ENCODE peak calls at places on chromosomes 16 and 17, in five cellular contexts. W is CD4-positive, alpha-beta T cell; U is HepG2; X is heart left ventricle; R is stomach. I is an unnamed sample.

GRCh38 chr17:67392111-67392510 is 15.0 kb downstream of the PITPNC1 start:
- DNase-seq in R (no peak), W (no peak), X (no peak), U (no peak), I (no peak)

GRCh38 chr17:49038138-49038537 is 41.0 kb downstream of the IGF2BP1 start:
- DNase-seq in W (no peak), X (no peak), R (no peak), U (no peak), I (no peak)

GRCh38 chr16:58346831-58347371 is 45.4 kb upstream of the GINS3 start:
- DNase-seq in W (no peak), U (no peak), X (no peak), R (no peak), I (no peak)

GRCh38 chr16:76278976-76279375 is 1.8 kb downstream of the CNTNAP4 start:
- DNase-seq in R (no peak), W (no peak), X (no peak), U (peak), I (peak)

GRCh38 chr16:68645494-68646388 is 631 bp downstream of the CDH3 start:
- DNase-seq in R (no peak), W (no peak), X (no peak), U (no peak), I (no peak)

GRCh38 chr17:29143894-29144293 is 36.3 kb downstream of the MYO18A start:
- DNase-seq in W (no peak), R (no peak), X (no peak), U (peak), I (peak)

GRCh38 chr16:84887207-84887606 is 67.4 kb downstream of the CRISPLD2 start:
- DNase-seq in W (no peak), R (no peak), X (no peak), U (no peak), I (no peak)

GRCh38 chr16:86519649-86520316 is 9.5 kb downstream of the FOXF1 start:
- DNase-seq in R (peak), W (peak), U (peak), X (peak), I (peak)

GRCh38 chr16:84821179-84821578 is 1.4 kb downstream of the CRISPLD2 start:
- DNase-seq in W (no peak), X (no peak), U (no peak), R (no peak), I (no peak)

GRCh38 chr17:37489197-37490001 is at the start of gene DUSP14:
- DNase-seq in U (peak), X (peak), W (peak), R (peak), I (peak)

GRCh38 chr17:41048441-41048840 is 1.3 kb upstream of the KRTAP2-1 start:
- DNase-seq in R (no peak), W (no peak), X (no peak), U (peak), I (peak)

GRCh38 chr17:38702900-38703741 is 2.0 kb upstream of the MLLT6 start:
- DNase-seq in U (no peak), X (no peak), R (peak), W (no peak), I (peak)

GRCh38 chr17:30225112-30225511 is 10.4 kb downstream of the SLC6A4 start:
- DNase-seq in W (no peak), X (no peak), U (peak), R (no peak), I (no peak)

GRCh38 chr16:65617421-65617820 is 495.6 kb upstream of the CDH11 start:
- DNase-seq in R (no peak), W (no peak), X (no peak), U (no peak), I (no peak)

GRCh38 chr17:16415031-16415924 is at the start of gene TRPV2:
- DNase-seq in R (peak), W (peak), U (peak), X (peak), I (peak)

GRCh38 chr17:31726980-31727427 is 132.0 kb downstream of the COPRS start:
- DNase-seq in R (no peak), W (no peak), U (no peak), X (no peak), I (no peak)

GRCh38 chr17:72603346-72604242 is 482.8 kb downstream of the SOX9 start:
- DNase-seq in X (no peak), U (no peak), R (no peak), W (no peak), I (no peak)

GRCh38 chr17:740240-741055 is 8.1 kb downstream of the TLCD3A start:
- DNase-seq in R (no peak), X (no peak), W (no peak), U (no peak), I (peak)

GRCh38 chr16:86806838-86807351 is 228.5 kb downstream of the FOXL1 start:
- DNase-seq in W (no peak), X (no peak), R (no peak), U (no peak), I (no peak)

GRCh38 chr17:19019041-19019941 is 14.7 kb upstream of the FAM83G start:
- DNase-seq in X (peak), W (peak), R (no peak), U (no peak), I (no peak)

GRCh38 chr17:3885970-3886369 is 6.9 kb downstream of the CAMKK1 start:
- DNase-seq in X (no peak), W (no peak), R (no peak), U (no peak), I (no peak)

GRCh38 chr16:87836844-87837581 is 32.3 kb downstream of the SLC7A5 start:
- DNase-seq in X (peak), R (no peak), U (no peak), W (no peak), I (no peak)

GRCh38 chr17:11797803-11798202 is 199.5 kb downstream of the ZNF18 start:
- DNase-seq in W (no peak), X (no peak), U (no peak), R (no peak), I (no peak)

GRCh38 chr17:68489919-68490318 is 22.3 kb upstream of the PRKAR1A start:
- DNase-seq in W (no peak), R (no peak), U (no peak), X (no peak), I (no peak)

GRCh38 chr17:68807998-68808772 is 147.0 kb downstream of the ABCA8 start:
- DNase-seq in W (no peak), R (no peak), X (no peak), U (no peak), I (no peak)

GRCh38 chr16:57738844-57739243 is 3.3 kb downstream of the KATNB1 start:
- DNase-seq in W (no peak), X (no peak), R (no peak), U (no peak), I (no peak)

GRCh38 chr16:27928542-27928941 is 135.0 kb downstream of the GSG1L start:
- DNase-seq in U (no peak), X (no peak), W (no peak), R (no peak), I (no peak)

GRCh38 chr16:79047337-79047736 is 553.2 kb downstream of the MAF start:
- DNase-seq in U (peak), X (no peak), R (no peak), W (no peak), I (peak)

GRCh38 chr17:76869209-76869877 is 1.1 kb downstream of the MGAT5B start:
- DNase-seq in X (no peak), W (no peak), R (no peak), U (no peak), I (no peak)

GRCh38 chr17:60803059-60803458 is 125.4 kb downstream of the BCAS3 start:
- DNase-seq in U (no peak), W (no peak), R (no peak), X (no peak), I (no peak)

GRCh38 chr16:52553322-52553721 is 6.4 kb upstream of the TOX3 start:
- DNase-seq in U (no peak), X (no peak), R (no peak), W (no peak), I (no peak)

GRCh38 chr16:52555572-52555971 is 8.6 kb upstream of the TOX3 start:
- DNase-seq in R (no peak), X (no peak), W (no peak), U (no peak), I (no peak)

GRCh38 chr16:52556083-52556482 is 9.1 kb upstream of the TOX3 start:
- DNase-seq in U (no peak), R (no peak), X (no peak), W (no peak), I (no peak)

GRCh38 chr16:52554334-52554733 is 7.4 kb upstream of the TOX3 start:
- DNase-seq in R (no peak), U (no peak), W (no peak), X (no peak), I (no peak)

GRCh38 chr16:52552643-52553042 is 5.7 kb upstream of the TOX3 start:
- DNase-seq in U (no peak), R (no peak), X (no peak), W (no peak), I (no peak)
- H3K27ac ChIP-seq in U (no peak), R (no peak), X (no peak), W (no peak), I (no peak)

GRCh38 chr16:996672-997071 is 15.1 kb downstream of the SOX8 start:
- DNase-seq in W (no peak), X (no peak), U (no peak), R (no peak), I (no peak)
- H3K27ac ChIP-seq in W (peak), X (no peak), U (no peak), R (no peak), I (no peak)

DNA sequence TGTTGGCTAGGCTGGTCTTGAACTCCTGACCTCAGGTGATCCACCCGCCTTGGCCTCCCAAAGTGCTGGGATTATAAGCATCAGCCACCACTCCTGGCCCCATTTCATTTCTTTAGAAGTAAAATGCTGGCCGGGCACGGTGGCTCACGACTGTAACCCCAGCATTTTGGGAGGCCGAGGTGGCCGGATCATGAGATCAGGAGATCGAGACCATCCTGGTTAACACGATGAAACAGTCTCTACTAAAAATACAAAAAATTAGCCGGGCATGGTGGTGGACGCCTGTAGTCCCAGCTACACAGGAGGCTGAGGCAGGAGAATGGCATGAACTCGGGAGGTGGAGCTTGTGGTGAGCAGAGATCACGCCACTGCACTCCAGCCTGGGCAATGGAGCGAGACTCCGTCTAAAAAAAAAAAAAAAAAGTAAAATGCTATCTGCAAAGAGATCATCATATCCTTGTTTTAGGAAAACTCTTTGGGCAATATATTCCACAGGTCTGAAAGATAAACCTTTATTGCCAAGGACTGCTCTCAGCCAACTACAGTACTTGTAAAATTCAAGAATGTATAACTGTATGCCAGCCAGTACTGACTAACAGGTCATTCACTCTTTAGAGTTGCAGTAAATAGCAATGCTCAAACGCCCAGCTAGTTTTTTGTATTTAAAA is 3.8 kb downstream of the GJC1 start:
- DNase-seq in W (no peak), U (no peak), R (no peak), X (no peak), I (no peak)
- H3K27ac ChIP-seq in W (no peak), U (no peak), R (no peak), X (peak), I (no peak)

GRCh38 chr16:55642611-55643010 is 13.2 kb upstream of the SLC6A2 start:
- DNase-seq in W (no peak), X (no peak), U (no peak), R (no peak), I (no peak)

GRCh38 chr16:55640714-55641327 is 15.0 kb upstream of the SLC6A2 start:
- DNase-seq in U (no peak), W (no peak), R (no peak), X (no peak), I (no peak)

GRCh38 chr16:55634193-55634592 is 21.6 kb upstream of the SLC6A2 start:
- DNase-seq in X (no peak), U (no peak), R (no peak), W (no peak), I (no peak)

GRCh38 chr16:55641430-55642056 is 14.2 kb upstream of the SLC6A2 start:
- DNase-seq in R (no peak), X (no peak), W (no peak), U (peak), I (no peak)

DNA sequence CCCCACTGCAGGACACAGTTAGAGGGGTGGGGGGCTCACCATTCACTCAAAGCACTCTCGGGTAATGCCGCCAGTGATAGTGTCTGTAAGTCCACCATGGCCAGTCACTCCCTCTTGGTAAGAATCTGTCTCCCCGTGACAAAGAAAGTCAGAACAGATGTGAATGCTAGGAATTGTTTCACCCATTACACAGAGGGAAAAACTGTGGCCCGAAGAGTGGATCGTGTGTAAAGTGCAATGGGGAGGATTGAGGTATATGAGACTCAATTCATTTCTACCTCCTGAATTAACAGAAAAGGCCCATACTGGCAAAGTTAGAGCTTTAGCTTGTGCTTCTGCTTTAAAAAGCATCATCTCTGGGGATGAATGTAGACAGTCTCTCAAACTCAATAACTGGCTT is 17.5 kb upstream of the SLC6A2 start:
- DNase-seq in W (no peak), U (no peak), X (no peak), R (no peak), I (no peak)
- H3K27ac ChIP-seq in W (no peak), U (no peak), X (no peak), R (no peak), I (no peak)

GRCh38 chr16:56415849-56416248 is 9.5 kb downstream of the AMFR start:
- DNase-seq in W (no peak), X (no peak), U (no peak), R (no peak), I (no peak)

GRCh38 chr16:56414366-56414765 is 11.0 kb downstream of the AMFR start:
- DNase-seq in X (no peak), W (no peak), R (no peak), U (no peak), I (no peak)

GRCh38 chr16:56411624-56412023 is 13.7 kb downstream of the AMFR start:
- DNase-seq in X (no peak), U (no peak), W (no peak), R (no peak), I (no peak)

GRCh38 chr16:56411123-56411522 is 14.2 kb downstream of the AMFR start:
- DNase-seq in R (no peak), U (no peak), X (no peak), W (no peak), I (no peak)

DNA sequence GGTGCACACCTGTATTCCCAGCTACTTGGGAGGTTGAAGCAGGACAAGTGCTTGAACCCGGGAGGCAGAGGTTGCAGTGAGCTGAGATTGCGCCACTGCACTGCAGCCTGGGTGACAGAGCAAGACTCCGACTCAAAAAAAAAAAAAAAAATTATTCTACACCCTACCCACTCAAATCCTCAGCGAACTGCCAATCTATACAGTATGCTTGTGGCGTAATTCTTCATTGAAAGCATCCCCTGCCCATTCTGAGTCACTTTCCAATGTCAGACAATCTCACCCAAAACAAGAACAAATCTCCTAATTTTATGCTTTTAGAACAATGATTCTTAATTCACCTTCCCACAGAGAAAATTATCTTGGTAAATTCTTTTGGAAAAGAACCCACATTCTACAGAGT is 12.0 kb downstream of the AMFR start:
- DNase-seq in X (no peak), U (no peak), W (no peak), R (no peak), I (no peak)
- H3K27ac ChIP-seq in X (no peak), U (no peak), W (no peak), R (no peak), I (no peak)

GRCh38 chr17:82036634-82037112 is 824 bp downstream of the DCXR start:
- DNase-seq in U (no peak), R (no peak), W (no peak), X (no peak), I (no peak)

GRCh38 chr17:82035488-82035887 is 2.0 kb downstream of the DCXR start:
- DNase-seq in X (no peak), W (no peak), U (no peak), R (no peak), I (no peak)

GRCh38 chr17:82037889-82038195 is 345 bp upstream of the DCXR start:
- DNase-seq in X (no peak), U (no peak), W (no peak), R (no peak), I (no peak)

GRCh38 chr17:82035956-82036633 is 1.4 kb downstream of the DCXR start:
- DNase-seq in U (no peak), W (no peak), R (no peak), X (no peak), I (no peak)

GRCh38 chr17:82037113-82037888 is at the start of gene DCXR:
- DNase-seq in U (peak), X (peak), W (peak), R (peak), I (peak)
- H3K27ac ChIP-seq in U (peak), X (peak), W (peak), R (peak), I (peak)

GRCh38 chr17:50050431-50051032 is 5.4 kb upstream of the ITGA3 start:
- DNase-seq in X (no peak), R (no peak), W (no peak), U (no peak), I (no peak)

GRCh38 chr17:50052822-50053653 is 2.9 kb upstream of the ITGA3 start:
- DNase-seq in X (peak), R (peak), U (peak), W (no peak), I (no peak)

GRCh38 chr17:50051082-50051576 is 4.8 kb upstream of the ITGA3 start:
- DNase-seq in U (no peak), W (peak), R (peak), X (no peak), I (peak)

GRCh38 chr17:50052241-50052788 is 3.6 kb upstream of the ITGA3 start:
- DNase-seq in U (no peak), W (no peak), X (no peak), R (peak), I (no peak)

DNA sequence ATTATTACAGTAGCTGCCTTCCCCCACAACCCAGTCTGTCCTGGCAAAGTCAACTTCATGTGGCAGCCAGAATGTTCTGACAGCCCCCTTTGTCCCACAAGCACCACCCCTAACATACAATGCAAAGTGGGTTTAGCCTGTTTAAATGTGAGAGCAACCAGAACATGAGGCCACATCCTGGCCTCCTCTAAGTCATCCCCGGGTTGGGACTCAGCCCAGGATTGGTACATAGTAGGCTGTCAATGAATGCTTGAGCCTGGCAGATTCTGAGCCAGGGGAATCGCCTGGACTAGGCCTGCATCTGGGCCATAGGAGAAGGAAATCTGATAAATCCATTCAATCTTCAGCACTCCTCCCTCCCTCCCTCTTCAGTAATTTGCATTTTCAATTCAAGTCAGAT is 4.3 kb upstream of the ITGA3 start:
- DNase-seq in X (no peak), W (no peak), R (no peak), U (no peak), I (no peak)
- H3K27ac ChIP-seq in X (no peak), W (no peak), R (peak), U (no peak), I (no peak)

GRCh38 chr17:59427425-59427921 is 96.0 kb downstream of the YPEL2 start:
- DNase-seq in U (no peak), R (no peak), W (no peak), X (peak), I (peak)
- H3K27ac ChIP-seq in U (no peak), R (peak), W (no peak), X (peak), I (no peak)

DNA sequence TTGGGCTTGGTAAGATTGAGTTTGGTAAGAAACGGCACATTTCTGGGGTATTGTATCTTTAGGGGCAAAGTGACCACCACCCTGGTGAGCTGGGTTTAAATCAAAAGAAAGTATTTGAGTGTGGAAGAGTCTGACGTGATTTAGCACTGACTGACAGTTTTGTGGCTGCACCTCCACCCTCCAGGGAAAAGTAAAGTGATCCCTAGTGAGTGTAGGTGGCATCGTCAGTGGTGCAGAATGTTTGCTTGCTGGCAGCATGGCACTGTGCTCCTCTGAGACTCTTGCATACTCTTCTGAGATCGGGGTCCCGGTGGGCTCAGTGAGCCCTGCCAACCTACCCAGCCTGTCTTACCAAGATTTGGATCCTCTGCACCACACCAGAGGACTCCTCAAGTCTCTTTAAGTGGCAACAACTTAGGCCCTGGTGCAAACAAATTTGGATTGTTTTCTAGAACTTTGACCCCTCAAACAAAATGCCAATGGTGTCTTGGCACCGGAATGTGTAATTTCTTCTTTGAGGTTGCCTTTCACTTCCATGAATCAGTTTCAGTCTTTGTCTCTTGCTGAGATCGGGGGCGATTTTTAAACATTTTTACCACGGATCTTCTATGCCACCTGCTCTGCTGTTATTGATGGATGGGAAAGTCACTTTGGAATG is 2.8 kb downstream of the PRKCB start:
- DNase-seq in U (no peak), X (no peak), W (no peak), R (no peak), I (peak)
- H3K27ac ChIP-seq in U (no peak), X (no peak), W (peak), R (no peak), I (peak)